ENCODE peak calls at places on chromosomes 3 and 15, in nine cellular contexts. H is neural progenitor cell, X is cardiac muscle cell, J is transverse colon, Q is HAP-1, I is tibial artery, R is prostate gland, W is HCT116, Y is left ventricle myocardium inferior. B is an unnamed sample. For H3K4me1, the result is how much of the 10 kb centered on the place peaks cover.

GRCh38 chr15:88982304-88982945 is 69.2 kb upstream of the MFGE8 start:
- DNase-seq in H (no peak), X (peak), J (peak), Q (no peak), I (peak), R (no peak), W (no peak), Y (peak), B (peak)

GRCh38 chr3:180747805-180748361 is 68.6 kb upstream of the CCDC39 start:
- DNase-seq in H (no peak), X (no peak), J (no peak), Q (no peak), I (no peak), R (no peak), W (no peak), Y (no peak), B (no peak)

GRCh38 chr3:177835008-177835407 is 637.7 kb upstream of the TBL1XR1 start:
- DNase-seq in H (no peak), X (peak), J (no peak), Q (no peak), I (no peak), R (no peak), W (peak), Y (no peak), B (no peak)

GRCh38 chr3:50194128-50194902 is 2.9 kb downstream of the GNAT1 start:
- DNase-seq in H (peak), X (peak), J (peak), Q (peak), I (peak), R (peak), W (peak), Y (peak), B (peak)

GRCh38 chr3:38348903-38349302 is 2.3 kb downstream of the XYLB start:
- DNase-seq in H (no peak), X (peak), J (no peak), Q (no peak), I (no peak), R (no peak), W (no peak), Y (no peak), B (peak)

GRCh38 chr3:133390715-133391114 is 9.1 kb upstream of the BFSP2 start:
- DNase-seq in H (no peak), X (no peak), J (no peak), Q (no peak), I (no peak), R (no peak), W (no peak), Y (no peak), B (no peak)

GRCh38 chr3:64088408-64089136 is 65.3 kb upstream of the PSMD6 start:
- DNase-seq in H (no peak), X (peak), J (no peak), Q (no peak), I (no peak), R (no peak), W (no peak), Y (no peak), B (no peak)

GRCh38 chr3:81761904-81762565 is 590 bp upstream of the GBE1 start:
- DNase-seq in H (no peak), X (no peak), J (no peak), Q (no peak), I (no peak), R (no peak), W (no peak), Y (no peak), B (no peak)

DNA sequence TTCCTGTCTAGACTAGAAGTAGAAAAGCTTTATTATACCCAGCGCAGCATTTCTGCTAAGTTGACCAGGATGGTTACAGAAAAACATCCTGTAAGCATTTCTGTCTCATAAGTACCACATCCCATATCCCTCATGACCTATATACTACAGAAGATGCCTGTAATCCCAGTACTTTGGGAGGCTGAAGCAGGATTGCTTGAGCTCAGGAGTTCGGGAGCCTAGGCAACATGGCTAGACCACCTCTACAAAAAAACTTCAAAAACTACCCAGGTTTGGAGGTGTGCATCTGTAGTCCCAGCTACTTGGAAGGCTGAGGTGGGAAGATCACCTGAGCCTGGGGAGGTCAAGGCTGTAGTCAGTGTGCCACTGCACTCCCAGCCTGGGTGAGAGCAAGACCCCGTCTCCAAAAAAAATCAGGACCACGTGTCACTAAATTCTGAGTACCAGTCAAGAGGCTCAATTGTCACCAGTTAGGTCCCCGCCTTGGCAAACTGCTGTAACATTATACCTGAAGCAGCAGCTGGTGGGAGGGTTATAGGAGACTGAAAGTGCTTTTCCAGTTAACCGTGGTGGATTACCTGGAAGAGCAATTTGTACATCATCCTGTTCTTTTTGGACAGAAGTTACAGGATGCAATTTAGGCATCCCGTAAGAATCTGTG is 6.2 kb downstream of the RPL32 start:
- DNase-seq in H (no peak), X (no peak), J (no peak), Q (no peak), I (no peak), R (no peak), W (no peak), Y (no peak), B (no peak)
- H3K4me1 ChIP-seq in H (under half), X (under half), J (under half), Q (under half), I (under half), R (under half), W (under half), Y (under half), B (under half)

GRCh38 chr3:187919990-187920389 is 174.7 kb upstream of the BCL6 start:
- DNase-seq in H (no peak), X (no peak), J (no peak), Q (no peak), I (no peak), R (no peak), W (no peak), Y (no peak), B (no peak)

GRCh38 chr3:187916072-187916471 is 170.8 kb upstream of the BCL6 start:
- DNase-seq in H (no peak), X (no peak), J (no peak), Q (no peak), I (no peak), R (no peak), W (no peak), Y (no peak), B (no peak)

GRCh38 chr3:187919535-187919934 is 174.3 kb upstream of the BCL6 start:
- DNase-seq in H (no peak), X (no peak), J (no peak), Q (no peak), I (no peak), R (no peak), W (no peak), Y (no peak), B (no peak)

GRCh38 chr3:187919018-187919417 is 173.8 kb upstream of the BCL6 start:
- DNase-seq in H (no peak), X (peak), J (peak), Q (no peak), I (no peak), R (no peak), W (no peak), Y (no peak), B (no peak)

GRCh38 chr3:187918081-187918644 is 172.9 kb upstream of the BCL6 start:
- DNase-seq in H (no peak), X (no peak), J (no peak), Q (no peak), I (no peak), R (no peak), W (no peak), Y (no peak), B (no peak)
- H3K4me1 ChIP-seq in H (under half), X (under half), J (under half), Q (under half), I (under half), R (under half), W (under half), Y (under half), B (under half)

GRCh38 chr3:141326123-141326522 is 42.2 kb upstream of the ZBTB38 start:
- DNase-seq in H (no peak), X (no peak), J (peak), Q (no peak), I (no peak), R (no peak), W (no peak), Y (no peak), B (no peak)

GRCh38 chr3:141328286-141329166 is 39.8 kb upstream of the ZBTB38 start:
- DNase-seq in H (no peak), X (no peak), J (no peak), Q (no peak), I (no peak), R (no peak), W (no peak), Y (peak), B (no peak)

GRCh38 chr3:141323936-141324704 is 44.2 kb upstream of the ZBTB38 start:
- DNase-seq in H (no peak), X (no peak), J (no peak), Q (no peak), I (no peak), R (no peak), W (no peak), Y (no peak), B (no peak)

GRCh38 chr3:141330235-141330634 is 38.1 kb upstream of the ZBTB38 start:
- DNase-seq in H (no peak), X (no peak), J (no peak), Q (no peak), I (no peak), R (no peak), W (no peak), Y (no peak), B (no peak)

DNA sequence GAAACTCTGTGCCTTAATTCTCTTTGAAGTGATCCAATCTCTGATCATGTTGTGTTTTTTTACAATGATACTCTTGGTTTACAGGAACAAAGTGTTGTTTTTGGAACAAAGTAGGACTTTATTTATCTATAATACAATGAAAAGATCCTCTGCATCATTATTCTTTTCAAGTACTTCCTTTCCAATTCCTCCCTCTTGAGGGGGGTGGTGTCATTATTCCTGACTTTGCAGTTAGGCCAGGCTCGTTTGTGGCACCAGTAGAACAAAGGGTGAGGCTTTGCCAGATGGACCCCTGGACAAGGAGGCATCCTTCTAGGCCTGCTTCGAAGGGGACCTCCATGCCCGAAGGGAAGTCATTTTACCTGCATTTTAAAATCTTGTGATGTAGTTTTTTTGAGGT is 41.7 kb upstream of the ZBTB38 start:
- DNase-seq in H (no peak), X (peak), J (no peak), Q (no peak), I (no peak), R (no peak), W (no peak), Y (no peak), B (no peak)
- H3K4me1 ChIP-seq in H (under half), X (under half), J (under half), Q (under half), I (under half), R (under half), W (under half), Y (under half), B (under half)

GRCh38 chr3:30687930-30688570 is 81.6 kb downstream of the TGFBR2 start:
- DNase-seq in H (no peak), X (no peak), J (no peak), Q (no peak), I (no peak), R (no peak), W (no peak), Y (no peak), B (no peak)
- H3K4me1 ChIP-seq in H (under half), X (under half), J (under half), Q (under half), I (half or more), R (under half), W (under half), Y (half or more), B (under half)

DNA sequence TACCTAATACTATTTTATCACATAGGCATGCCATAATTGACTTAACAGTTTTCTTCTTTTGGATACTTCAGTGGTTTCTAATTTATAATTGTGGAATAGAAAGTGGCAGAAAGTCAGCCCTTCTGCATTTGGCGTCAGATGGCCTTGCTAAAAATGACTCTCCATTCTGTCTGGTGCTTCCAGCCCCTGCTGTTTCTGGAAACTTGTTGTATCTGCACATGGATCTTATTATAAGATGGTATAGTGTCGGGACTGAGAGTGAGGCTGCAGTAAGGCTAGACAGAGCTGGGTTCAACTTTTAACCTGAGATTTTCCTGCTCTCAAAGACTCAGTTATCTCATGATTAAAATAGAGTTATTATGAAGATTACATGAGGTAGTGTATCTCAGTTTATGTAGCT is 74.8 kb upstream of the WDR72 start:
- DNase-seq in H (no peak), X (no peak), J (no peak), Q (no peak), I (no peak), R (no peak), W (no peak), Y (no peak), B (no peak)
- H3K4me1 ChIP-seq in H (under half), X (under half), J (under half), Q (under half), I (under half), R (under half), W (under half), Y (under half), B (under half)

GRCh38 chr15:67105991-67106763 is 40.8 kb downstream of the SMAD3 start:
- DNase-seq in H (no peak), X (no peak), J (no peak), Q (no peak), I (no peak), R (no peak), W (no peak), Y (no peak), B (no peak)
- H3K4me1 ChIP-seq in H (under half), X (under half), J (under half), Q (under half), I (half or more), R (under half), W (half or more), Y (half or more), B (under half)

GRCh38 chr15:40451497-40452158 is 10.9 kb downstream of the BAHD1 start:
- DNase-seq in H (peak), X (no peak), J (peak), Q (no peak), I (no peak), R (no peak), W (no peak), Y (no peak), B (no peak)

GRCh38 chr15:40454904-40455391 is 14.2 kb downstream of the BAHD1 start:
- DNase-seq in H (no peak), X (peak), J (no peak), Q (no peak), I (no peak), R (no peak), W (no peak), Y (no peak), B (no peak)

GRCh38 chr15:40450047-40450446 is 9.3 kb downstream of the BAHD1 start:
- DNase-seq in H (no peak), X (no peak), J (no peak), Q (no peak), I (no peak), R (no peak), W (no peak), Y (no peak), B (no peak)

GRCh38 chr15:40449275-40449674 is 8.5 kb downstream of the BAHD1 start:
- DNase-seq in H (no peak), X (peak), J (no peak), Q (no peak), I (no peak), R (no peak), W (no peak), Y (no peak), B (no peak)

GRCh38 chr15:40452296-40453090 is 11.7 kb downstream of the BAHD1 start:
- DNase-seq in H (no peak), X (no peak), J (no peak), Q (no peak), I (no peak), R (no peak), W (no peak), Y (no peak), B (no peak)
- H3K4me1 ChIP-seq in H (under half), X (under half), J (under half), Q (under half), I (under half), R (under half), W (under half), Y (half or more), B (under half)

DNA sequence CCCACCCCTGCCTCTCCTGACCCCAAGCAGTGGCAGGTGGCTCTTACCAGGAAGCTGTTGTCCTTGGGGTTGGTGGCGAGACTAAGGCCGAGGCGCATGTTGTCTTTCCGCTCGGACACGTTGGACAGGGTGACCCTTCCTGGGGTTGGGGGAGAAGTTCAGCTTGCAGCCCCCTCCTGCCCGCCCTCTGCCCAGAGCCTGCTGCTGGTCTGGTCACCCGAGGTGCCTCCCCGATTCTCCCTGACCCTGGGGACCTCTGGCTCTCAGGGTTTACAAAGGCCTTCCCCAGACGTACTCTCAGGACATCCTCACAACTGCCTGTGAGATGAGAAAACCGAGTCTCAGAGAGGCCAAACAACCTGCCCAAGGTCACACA is 67.3 kb downstream of the ITGA11 start:
- DNase-seq in H (no peak), X (no peak), J (no peak), Q (no peak), I (no peak), R (no peak), W (no peak), Y (no peak), B (no peak)
- H3K4me1 ChIP-seq in H (under half), X (under half), J (under half), Q (under half), I (half or more), R (under half), W (under half), Y (half or more), B (under half)

GRCh38 chr3:122988507-122988906 is 39.1 kb downstream of the SEMA5B start:
- DNase-seq in H (no peak), X (no peak), J (no peak), Q (no peak), I (no peak), R (no peak), W (no peak), Y (peak), B (no peak)

GRCh38 chr3:122987726-122988319 is 39.7 kb downstream of the SEMA5B start:
- DNase-seq in H (no peak), X (no peak), J (no peak), Q (no peak), I (no peak), R (no peak), W (no peak), Y (no peak), B (no peak)

GRCh38 chr3:122985539-122985938 is 42.0 kb downstream of the SEMA5B start:
- DNase-seq in H (peak), X (no peak), J (no peak), Q (no peak), I (no peak), R (no peak), W (no peak), Y (no peak), B (no peak)

GRCh38 chr3:122986790-122987189 is 40.8 kb downstream of the SEMA5B start:
- DNase-seq in H (peak), X (no peak), J (no peak), Q (no peak), I (no peak), R (no peak), W (no peak), Y (no peak), B (no peak)

DNA sequence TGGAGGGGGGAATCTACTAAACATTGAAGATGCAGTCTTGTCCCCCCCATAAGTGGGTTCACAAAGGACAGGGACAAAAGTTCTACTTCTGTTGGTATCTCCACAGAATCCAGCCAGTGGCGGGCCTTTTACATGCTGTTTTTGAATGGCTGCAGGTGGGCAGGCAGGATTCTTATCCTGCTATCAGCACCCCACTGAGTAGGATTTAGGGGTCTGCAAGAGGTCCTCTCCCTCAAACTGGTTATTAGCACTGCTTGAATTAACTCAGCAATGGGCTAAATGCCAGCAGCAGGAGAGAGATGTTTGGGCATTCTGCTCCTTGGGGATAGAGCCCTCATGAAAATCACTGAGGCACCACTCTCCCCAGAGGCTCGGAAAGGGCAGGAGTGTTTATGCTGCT is 40.3 kb downstream of the SEMA5B start:
- DNase-seq in H (peak), X (no peak), J (no peak), Q (no peak), I (no peak), R (no peak), W (no peak), Y (no peak), B (no peak)
- H3K4me1 ChIP-seq in H (half or more), X (under half), J (under half), Q (under half), I (under half), R (under half), W (under half), Y (under half), B (under half)